ENCODE peak calls at places on chromosomes 13 and 19, in six cellular contexts. Q is hepatocyte, D is HCT116, U is IMR-90, O is endothelial cell of umbilical vein, H is A549. V is an unnamed sample.

GRCh38 chr19:30391554-30392551 is 19.7 kb downstream of the ZNF536 start:
- DNase-seq in Q (no peak), D (no peak), U (no peak), O (no peak), H (no peak), V (no peak)

GRCh38 chr13:76783798-76784197 is 102.4 kb downstream of the KCTD12 start:
- DNase-seq in Q (no peak), D (no peak), U (no peak), O (no peak), H (no peak), V (no peak)

GRCh38 chr19:313169-313987 is 22.2 kb upstream of the PLPP2 start:
- DNase-seq in Q (no peak), D (no peak), U (no peak), O (peak), H (no peak), V (no peak)

GRCh38 chr13:61138857-61139256 is 276.8 kb downstream of the PCDH20 start:
- DNase-seq in Q (no peak), D (no peak), U (no peak), O (no peak), H (no peak), V (no peak)

GRCh38 chr13:33957497-33957905 is 139.6 kb downstream of the RFC3 start:
- DNase-seq in Q (no peak), D (no peak), U (no peak), O (no peak), H (no peak), V (no peak)

GRCh38 chr19:51427220-51427619 is 9.8 kb upstream of the SIGLEC10 start:
- DNase-seq in Q (no peak), D (no peak), U (no peak), O (no peak), H (no peak), V (no peak)

GRCh38 chr13:46604226-46604968 is 51.4 kb downstream of the LRCH1 start:
- DNase-seq in Q (no peak), D (no peak), U (no peak), O (no peak), H (no peak), V (no peak)

GRCh38 chr13:98824376-98825160 is 72.1 kb upstream of the SLC15A1 start:
- DNase-seq in Q (no peak), D (no peak), U (peak), O (no peak), H (no peak), V (no peak)

GRCh38 chr19:50238043-50238442 is 34.6 kb downstream of the MYH14 start:
- DNase-seq in Q (no peak), D (no peak), U (no peak), O (no peak), H (no peak), V (no peak)

GRCh38 chr13:51625555-51626345 is 41.5 kb downstream of the WDFY2 start:
- DNase-seq in Q (no peak), D (no peak), U (no peak), O (peak), H (no peak), V (no peak)

GRCh38 chr19:14563989-14564650 is 7.7 kb downstream of the NDUFB7 start:
- DNase-seq in Q (peak), D (peak), U (no peak), O (no peak), H (peak), V (no peak)

GRCh38 chr19:30111051-30111450 is 169.0 kb downstream of the URI1 start:
- DNase-seq in Q (no peak), D (no peak), U (no peak), O (no peak), H (no peak), V (no peak)

GRCh38 chr13:32284927-32285632 is 30.1 kb downstream of the ZAR1L start:
- DNase-seq in Q (no peak), D (peak), U (peak), O (peak), H (no peak), V (peak)

GRCh38 chr19:41537789-41538188 is 38.2 kb upstream of the CEACAM21 start:
- DNase-seq in Q (no peak), D (no peak), U (peak), O (peak), H (no peak), V (no peak)

GRCh38 chr13:92896842-92897241 is 329.8 kb upstream of the GPC6 start:
- DNase-seq in Q (peak), D (no peak), U (peak), O (no peak), H (no peak), V (peak)

GRCh38 chr13:39364797-39365468 is 238.1 kb downstream of the LHFPL6 start:
- DNase-seq in Q (peak), D (peak), U (peak), O (no peak), H (no peak), V (no peak)

GRCh38 chr13:46176756-46177155 is 5.2 kb downstream of the LCP1 start:
- DNase-seq in Q (no peak), D (no peak), U (no peak), O (no peak), H (no peak), V (no peak)

DNA sequence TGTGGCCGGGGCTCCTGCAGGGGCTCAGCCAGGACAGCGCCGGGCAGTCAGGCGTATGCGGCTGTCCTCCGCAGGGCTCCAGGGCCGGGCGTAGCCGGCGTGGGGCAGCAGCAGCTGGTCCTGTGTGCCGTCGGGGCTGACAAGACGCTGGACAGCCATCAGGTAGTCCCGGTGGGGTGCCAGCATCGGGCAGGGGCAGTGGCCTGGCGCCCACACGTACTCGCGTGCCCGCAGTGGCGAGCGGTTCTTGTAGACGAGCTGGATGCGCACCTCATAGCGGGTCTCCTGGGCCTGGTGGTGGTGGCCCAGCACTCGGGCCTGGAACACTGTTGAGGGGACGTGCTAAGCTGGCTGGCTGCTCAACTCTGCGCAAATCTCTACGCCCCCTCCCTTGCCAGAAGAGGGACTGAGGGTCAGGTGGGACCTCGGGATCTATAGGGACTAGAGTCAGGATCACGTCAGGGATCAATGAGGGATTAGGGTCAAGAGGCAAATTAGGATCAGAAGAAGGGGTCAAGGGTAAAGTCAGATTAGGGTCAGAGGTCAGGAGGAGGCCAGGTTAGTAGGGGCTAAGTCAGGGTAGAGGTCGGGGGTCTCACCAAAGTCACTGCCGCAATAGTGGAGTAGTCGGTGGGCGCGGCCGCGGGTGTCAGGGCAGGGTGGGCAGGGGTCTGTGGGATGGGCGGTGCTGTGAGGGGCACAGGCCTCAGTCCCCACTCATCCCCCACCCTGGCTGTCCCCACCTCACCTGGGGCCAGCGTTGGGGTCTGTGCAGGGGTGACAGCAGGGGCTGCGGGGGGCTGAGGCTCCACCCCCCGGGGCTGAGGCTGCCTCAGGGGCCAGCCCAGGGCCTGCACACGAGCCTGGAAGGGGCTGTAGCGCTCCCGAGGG is 6.6 kb downstream of the ADAMTSL5 start:
- DNase-seq in Q (no peak), D (no peak), U (no peak), O (no peak), H (no peak), V (no peak)
- H3K4me2 ChIP-seq in Q (no peak), D (no peak), U (no peak), O (no peak), H (no peak), V (no peak)

DNA sequence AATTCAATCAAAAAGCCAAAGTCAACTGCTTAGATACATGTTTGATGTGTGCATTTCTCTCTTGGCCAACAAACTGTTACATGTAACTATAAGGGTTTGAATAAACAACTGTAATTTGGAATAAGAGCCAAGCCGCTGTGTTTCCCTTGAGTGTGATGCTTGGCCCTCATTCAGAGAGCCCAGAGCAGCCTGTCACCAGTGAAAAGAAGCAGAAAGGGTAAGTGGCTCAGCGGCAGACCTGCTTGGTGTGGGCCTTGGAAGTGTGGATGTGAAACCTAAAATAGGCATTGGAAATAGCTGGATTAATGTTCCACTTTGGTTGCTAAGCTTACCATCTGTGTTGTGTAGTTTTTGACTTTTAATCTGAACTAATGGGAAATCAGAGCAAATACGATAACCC is 924.6 kb downstream of the OLFM4 start:
- DNase-seq in Q (no peak), D (no peak), U (no peak), O (no peak), H (no peak), V (no peak)
- H3K4me2 ChIP-seq in Q (no peak), D (no peak), U (no peak), O (no peak), H (no peak), V (no peak)

GRCh38 chr13:78599911-78600310 is 3.4 kb downstream of the POU4F1 start:
- DNase-seq in Q (no peak), D (no peak), U (no peak), O (no peak), H (no peak), V (peak)
- H3K4me2 ChIP-seq in Q (no peak), D (no peak), U (no peak), O (no peak), H (no peak), V (no peak)

GRCh38 chr19:47445937-47446402 is 25.7 kb downstream of the SLC8A2 start:
- DNase-seq in Q (peak), D (no peak), U (no peak), O (no peak), H (no peak), V (no peak)
- H3K4me2 ChIP-seq in Q (peak), D (peak), U (peak), O (no peak), H (peak), V (peak)

DNA sequence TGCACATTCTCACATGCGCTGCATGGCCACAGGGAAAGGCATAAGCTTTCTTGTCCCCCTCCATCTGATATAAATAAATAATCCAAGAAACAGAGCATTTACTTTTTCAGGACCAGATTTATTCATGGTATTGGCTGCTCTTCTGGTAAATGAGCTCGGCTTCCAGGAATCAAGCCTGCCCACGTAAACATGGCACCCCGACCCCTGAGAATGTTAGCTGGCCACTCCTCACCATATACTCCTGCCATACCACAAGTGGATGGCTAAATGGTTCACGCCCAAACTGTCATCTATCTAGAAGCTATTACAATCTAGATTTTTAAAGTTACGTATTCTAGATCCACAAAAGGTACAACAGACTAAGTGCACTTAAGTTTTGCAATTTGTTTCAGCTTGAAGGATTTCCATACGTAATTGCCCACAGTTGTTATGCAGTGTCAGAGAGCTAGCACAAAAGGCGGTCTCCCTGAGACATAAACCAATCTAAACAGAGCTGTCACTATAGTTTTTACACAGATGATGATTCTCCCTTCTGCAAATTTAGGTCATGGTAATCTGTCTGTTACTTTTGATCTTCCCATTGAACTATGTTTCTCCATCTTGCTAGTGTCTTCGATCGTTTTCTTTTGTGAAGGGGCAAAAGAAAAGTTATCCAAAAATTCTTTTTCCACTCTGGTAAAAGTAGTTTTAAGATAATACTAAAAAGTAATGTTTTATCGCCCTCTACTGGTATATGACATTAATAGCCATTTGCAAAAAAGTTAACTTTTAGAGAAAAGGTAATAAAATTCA is 16.2 kb upstream of the FOXO1 start:
- DNase-seq in Q (peak), D (no peak), U (peak), O (peak), H (no peak), V (no peak)
- H3K4me2 ChIP-seq in Q (peak), D (no peak), U (peak), O (no peak), H (no peak), V (no peak)

DNA sequence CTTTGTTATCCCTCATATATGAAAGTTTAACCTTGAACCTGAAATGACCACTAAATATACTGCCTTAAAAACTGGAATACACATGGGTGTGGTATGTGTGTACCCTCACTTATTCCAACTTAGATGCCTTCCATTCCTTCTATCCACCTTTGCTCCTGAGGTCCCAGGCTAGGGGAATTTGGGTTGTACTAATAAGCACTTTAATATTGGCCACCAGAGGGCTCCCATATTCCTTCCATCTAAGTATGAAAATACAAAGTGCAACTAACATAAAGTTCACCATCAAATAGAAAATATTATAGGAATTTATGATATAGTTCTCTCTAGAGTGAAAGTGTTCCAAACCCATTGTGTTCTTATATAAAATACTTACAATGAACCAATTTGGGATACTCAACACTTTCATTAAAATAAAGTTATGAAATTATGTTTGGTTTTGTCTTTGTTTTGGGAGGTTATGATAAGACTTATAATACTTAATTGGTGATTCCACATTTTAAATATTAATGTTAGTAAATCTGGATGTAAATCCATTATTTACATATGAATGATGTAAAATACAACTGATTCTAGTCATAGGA is 62.3 kb downstream of the ITGBL1 start:
- DNase-seq in Q (peak), D (peak), U (peak), O (peak), H (peak), V (peak)
- H3K4me2 ChIP-seq in Q (no peak), D (no peak), U (no peak), O (no peak), H (no peak), V (no peak)

GRCh38 chr19:55228403-55229031 is at the start of gene TMEM86B:
- DNase-seq in Q (peak), D (no peak), U (no peak), O (no peak), H (no peak), V (no peak)
- H3K4me2 ChIP-seq in Q (peak), D (no peak), U (no peak), O (no peak), H (peak), V (no peak)

GRCh38 chr13:80599765-80600164 is 258.8 kb upstream of the SPRY2 start:
- DNase-seq in Q (no peak), D (no peak), U (no peak), O (no peak), H (no peak), V (peak)

GRCh38 chr13:80605007-80605406 is 264.1 kb upstream of the SPRY2 start:
- DNase-seq in Q (no peak), D (no peak), U (no peak), O (no peak), H (no peak), V (no peak)

GRCh38 chr13:80603351-80603750 is 262.4 kb upstream of the SPRY2 start:
- DNase-seq in Q (no peak), D (no peak), U (no peak), O (no peak), H (no peak), V (no peak)

GRCh38 chr13:80605743-80606142 is 264.8 kb upstream of the SPRY2 start:
- DNase-seq in Q (no peak), D (no peak), U (no peak), O (no peak), H (no peak), V (no peak)

GRCh38 chr13:80604094-80604493 is 263.2 kb upstream of the SPRY2 start:
- DNase-seq in Q (no peak), D (no peak), U (no peak), O (no peak), H (no peak), V (no peak)
- H3K4me2 ChIP-seq in Q (no peak), D (no peak), U (no peak), O (no peak), H (no peak), V (no peak)

GRCh38 chr13:50596103-50596502 is 247.4 kb downstream of the DLEU7 start:
- DNase-seq in Q (no peak), D (no peak), U (no peak), O (no peak), H (no peak), V (no peak)
- H3K4me2 ChIP-seq in Q (no peak), D (no peak), U (no peak), O (no peak), H (no peak), V (no peak)

V was measured in neuronal stem cell.